ENCODE peak calls at places on chromosome 20, in four cellular contexts. A is HepG2, D is stomach, Z is esophagus muscularis mucosa. B is an unnamed sample.

GRCh38 chr20:37296371-37296770 is 6.9 kb downstream of the MANBAL start:
- DNase-seq in A (no peak), D (no peak), Z (no peak), B (no peak)

GRCh38 chr20:47886454-47887041 is 101.3 kb upstream of the SULF2 start:
- DNase-seq in A (peak; percentile 88), D (no peak), Z (no peak), B (no peak)

GRCh38 chr20:14477125-14477524 is 139.7 kb upstream of the FLRT3 start:
- DNase-seq in A (no peak), D (no peak), Z (no peak), B (no peak)

GRCh38 chr20:9884061-9884460 is 45.2 kb upstream of the PAK5 start:
- DNase-seq in A (no peak), D (no peak), Z (no peak), B (no peak)

GRCh38 chr20:49699200-49699992 is 14.3 kb downstream of the B4GALT5 start:
- DNase-seq in A (no peak), D (no peak), Z (no peak), B (no peak)

GRCh38 chr20:47354388-47354709 is 2.1 kb downstream of the ZMYND8 start:
- DNase-seq in A (no peak), D (no peak), Z (no peak), B (no peak)

GRCh38 chr20:23937303-23938117 is 51.1 kb downstream of the GGTLC1 start:
- DNase-seq in A (peak; percentile 52), D (peak; percentile 54), Z (peak; percentile 90), B (peak; percentile 30)

GRCh38 chr20:1702288-1702687 is 44.7 kb upstream of the SIRPG start:
- DNase-seq in A (no peak), D (no peak), Z (peak; percentile 26), B (no peak)

GRCh38 chr20:59515013-59515905 is 89.1 kb upstream of the PHACTR3 start:
- DNase-seq in A (peak; percentile 73), D (peak; percentile 77), Z (peak; percentile 92), B (peak; percentile 73)

GRCh38 chr20:37331060-37331857 is 14.7 kb upstream of the SRC start:
- DNase-seq in A (no peak), D (no peak), Z (no peak), B (no peak)

GRCh38 chr20:14223806-14224205 is 113.6 kb downstream of the FLRT3 start:
- DNase-seq in A (no peak), D (no peak), Z (no peak), B (no peak)

GRCh38 chr20:61332016-61332975 is 80.2 kb downstream of the CDH4 start:
- DNase-seq in A (no peak), D (no peak), Z (no peak), B (no peak)

GRCh38 chr20:5100684-5101347 is 18.9 kb downstream of the PCNA start:
- DNase-seq in A (peak; percentile 63), D (peak; percentile 85), Z (no peak), B (peak; percentile 81)

GRCh38 chr20:14441201-14441600 is 103.8 kb upstream of the FLRT3 start:
- DNase-seq in A (no peak), D (no peak), Z (no peak), B (no peak)

GRCh38 chr20:10508468-10509251 is 73.6 kb downstream of the SLX4IP start:
- DNase-seq in A (no peak), D (no peak), Z (no peak), B (no peak)

GRCh38 chr20:58718729-58719128 is 26.1 kb downstream of the NPEPL1 start:
- DNase-seq in A (no peak), D (no peak), Z (peak; percentile 74), B (peak; percentile 3)

GRCh38 chr20:45629496-45630100 is at the start of gene WFDC10A:
- DNase-seq in A (peak; percentile 38), D (peak; percentile 44), Z (no peak), B (peak; percentile 47)

GRCh38 chr20:10864076-10864672 is 190.4 kb upstream of the JAG1 start:
- DNase-seq in A (no peak), D (peak; percentile 75), Z (no peak), B (peak; percentile 86)

GRCh38 chr20:48750941-48751620 is 76.7 kb downstream of the PREX1 start:
- DNase-seq in A (no peak), D (peak; percentile 51), Z (no peak), B (peak; percentile 46)

GRCh38 chr20:58481541-58482021 is 33.6 kb downstream of the APCDD1L start:
- DNase-seq in A (peak; percentile 42), D (peak; percentile 42), Z (no peak), B (peak; percentile 59)

GRCh38 chr20:12358006-12358654 is 440.4 kb downstream of the BTBD3 start:
- DNase-seq in A (no peak), D (no peak), Z (no peak), B (no peak)

GRCh38 chr20:48621256-48622078 is 206.3 kb downstream of the PREX1 start:
- DNase-seq in A (no peak), D (no peak), Z (no peak), B (peak; percentile 44)

GRCh38 chr20:57205625-57206219 is 60.7 kb downstream of the BMP7 start:
- DNase-seq in A (no peak), D (no peak), Z (no peak), B (no peak)

GRCh38 chr20:44967207-44967807 is 995 bp downstream of the STK4 start:
- DNase-seq in A (peak; percentile 49), D (no peak), Z (no peak), B (peak; percentile 40)

GRCh38 chr20:436476-436875 is 25.9 kb downstream of the TBC1D20 start:
- DNase-seq in A (no peak), D (no peak), Z (no peak), B (no peak)

GRCh38 chr20:30488941-30489601 is 768.4 kb upstream of the DEFB115 start:
- DNase-seq in A (no peak), D (peak; percentile 5), Z (peak; percentile 29), B (no peak)

GRCh38 chr20:35451295-35451694 is 4.1 kb upstream of the CEP250 start:
- DNase-seq in A (no peak), D (no peak), Z (no peak), B (no peak)

GRCh38 chr20:63363013-63363957 is 2.1 kb upstream of the CHRNA4 start:
- DNase-seq in A (no peak), D (no peak), Z (no peak), B (no peak)
- H3K27me3 ChIP-seq in A (peaks cover 25% of the 10 kb centered on the region), D (peaks cover 98% of the 10 kb centered on the region), Z (peaks cover 98% of the 10 kb centered on the region), B (peaks cover 66% of the 10 kb centered on the region)

DNA sequence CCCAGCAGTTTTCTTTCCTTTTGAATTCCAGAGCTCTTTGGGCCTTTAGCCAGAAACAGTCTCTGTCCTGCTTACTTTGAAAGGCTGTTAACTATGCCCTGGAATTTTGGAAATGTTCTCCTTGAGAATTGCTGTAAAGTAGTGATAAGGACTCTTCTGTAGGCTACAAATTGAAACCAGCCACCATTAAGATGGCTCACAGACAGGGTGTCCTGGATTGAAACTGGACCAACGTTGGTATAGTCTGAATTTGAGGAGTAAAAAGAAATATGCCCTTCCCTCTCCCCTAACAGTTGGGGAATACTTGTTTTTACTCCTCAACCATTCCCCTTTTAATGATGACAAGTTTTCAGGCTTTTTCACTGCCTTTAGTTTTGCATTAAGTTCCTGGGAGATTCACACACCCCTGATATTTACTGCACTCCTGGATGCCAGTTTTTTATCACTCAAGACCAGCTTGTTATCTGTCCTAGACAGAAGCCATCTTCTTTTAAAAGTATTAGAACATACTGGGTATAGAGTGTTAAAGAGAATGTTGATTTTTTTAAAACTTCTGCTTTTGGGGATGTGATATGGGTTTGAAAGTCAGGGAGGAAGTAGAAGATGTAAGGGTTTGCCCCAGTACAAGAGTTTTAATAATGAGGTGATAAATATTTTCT is 21.9 kb downstream of the TOP1 start:
- DNase-seq in A (no peak), D (no peak), Z (no peak), B (no peak)
- TF ChIP-seq EP300 in A (no peak), D (no peak), Z (no peak), B (no peak)

GRCh38 chr20:38433304-38433972 is 1.7 kb downstream of the SNHG17 start:
- DNase-seq in A (no peak), D (no peak), Z (no peak), B (no peak)

GRCh38 chr20:38434310-38434741 is 802 bp downstream of the SNHG17 start:
- DNase-seq in A (no peak), D (no peak), Z (no peak), B (no peak)

GRCh38 chr20:38434770-38435554 is at the start of gene SNHG17:
- DNase-seq in A (peak; percentile 95), D (peak; percentile 93), Z (peak; percentile 93), B (peak; percentile 93)

GRCh38 chr20:38430679-38431325 is 4.3 kb downstream of the SNHG17 start:
- DNase-seq in A (no peak), D (no peak), Z (no peak), B (no peak)

GRCh38 chr20:38432292-38432691 is 2.8 kb downstream of the SNHG17 start:
- DNase-seq in A (no peak), D (no peak), Z (no peak), B (no peak)
- TF ChIP-seq POLR2A in A (peak; percentile 4), D (no peak), Z (no peak), B (no peak)

DNA sequence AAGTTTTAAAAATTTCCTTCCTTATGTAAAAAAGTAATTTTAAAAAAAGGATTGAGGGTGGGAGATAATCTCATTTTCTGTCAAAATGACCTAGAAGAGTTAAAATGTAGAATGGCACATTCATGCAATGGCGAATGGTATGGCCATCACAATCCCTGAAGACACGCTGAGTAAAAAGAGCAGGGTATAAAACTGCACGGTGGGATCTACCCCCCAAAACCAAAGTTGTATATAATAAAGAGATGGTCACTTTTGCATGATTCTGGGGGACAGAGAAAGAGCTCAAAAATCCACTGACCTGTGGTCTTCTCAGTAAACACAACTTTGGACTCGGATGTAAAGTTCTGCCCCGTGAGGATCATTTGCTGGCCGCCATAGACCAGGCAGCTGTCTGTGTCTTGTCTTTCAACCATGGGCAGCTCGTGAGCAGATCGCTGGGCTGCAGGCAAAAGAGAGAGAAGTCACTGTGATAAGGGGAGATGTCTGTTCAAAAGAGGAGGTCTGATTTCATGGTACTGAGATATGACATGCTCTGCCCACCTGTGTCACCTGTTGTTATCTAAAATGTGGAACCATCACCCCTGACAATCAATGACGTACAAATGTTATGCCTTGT is 88.2 kb downstream of the NFATC2 start:
- DNase-seq in A (no peak), D (no peak), Z (no peak), B (no peak)
- H3K27me3 ChIP-seq in A (no peaks in the 10 kb centered on the region), D (no peaks in the 10 kb centered on the region), Z (no peaks in the 10 kb centered on the region), B (no peaks in the 10 kb centered on the region)

DNA sequence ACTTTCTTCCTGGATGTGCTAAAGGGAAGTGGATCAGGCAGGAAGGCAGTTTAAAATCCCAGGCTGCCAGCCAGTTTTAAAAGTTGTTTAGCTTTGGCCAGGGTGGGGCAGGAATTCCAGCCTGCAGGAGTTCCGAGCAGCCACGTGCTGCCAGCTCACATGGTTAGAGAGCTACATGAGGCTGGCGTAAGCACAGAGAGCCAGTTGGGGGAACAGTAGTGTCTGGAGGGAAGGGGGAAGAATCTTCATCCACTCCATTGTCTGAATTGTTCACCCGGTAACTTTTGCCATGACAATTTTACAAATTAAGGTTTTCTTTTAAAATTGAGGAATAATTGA is 12.0 kb downstream of the CDC25B start:
- DNase-seq in A (peak; percentile 61), D (peak; percentile 91), Z (peak; percentile 95), B (peak; percentile 89)
- TF ChIP-seq EP300 in A (no peak), D (peak; percentile 75), Z (peak; percentile 77), B (peak; percentile 89)

GRCh38 chr20:32189691-32190607 is 17.6 kb downstream of the PLAGL2 start:
- DNase-seq in A (no peak), D (peak; percentile 57), Z (no peak), B (peak; percentile 37)
- TF ChIP-seq POLR2A in A (no peak), D (no peak), Z (no peak), B (no peak)

GRCh38 chr20:32543570-32544259 is 41.4 kb downstream of the NOL4L start:
- DNase-seq in A (peak; percentile 97), D (no peak), Z (no peak), B (no peak)
- H3K27me3 ChIP-seq in A (no peaks in the 10 kb centered on the region), D (peaks cover 5% of the 10 kb centered on the region), Z (peaks cover 18% of the 10 kb centered on the region), B (no peaks in the 10 kb centered on the region)